ENCODE peak calls at places on chromosomes 4 and X, in four cellular contexts. M is mesenchymal stem cell, Z is HCT116, W is AG04450. J is an unnamed sample. For H3K9me3, the result is how much of the 10 kb centered on the place peaks cover.

GRCh38 chr4:153439831-153440230 is 26.3 kb upstream of the TMEM131L start:
- DNase-seq in M (no peak), Z (no peak), W (no peak), J (no peak)

GRCh38 chrX:13432376-13432775 is 112.5 kb upstream of the ATXN3L start:
- DNase-seq in M (peak), Z (no peak), W (peak), J (no peak)

GRCh38 chr4:139015948-139016451 is 419 bp downstream of the NOCT start:
- DNase-seq in M (peak), Z (no peak), W (no peak), J (no peak)

GRCh38 chr4:156528216-156528615 is 443.4 kb downstream of the PDGFC start:
- DNase-seq in M (peak), Z (no peak), W (no peak), J (no peak)

GRCh38 chr4:47839259-47839658 is 1.4 kb upstream of the CORIN start:
- DNase-seq in M (peak), Z (no peak), W (no peak), J (no peak)

GRCh38 chrX:85114776-85115175 is 111.1 kb downstream of the APOOL start:
- DNase-seq in M (no peak), Z (no peak), W (no peak), J (no peak)

GRCh38 chrX:110161361-110161686 is 156.6 kb downstream of the AMMECR1 start:
- DNase-seq in M (no peak), Z (no peak), W (no peak), J (no peak)

GRCh38 chr4:82770607-82771006 is 28.0 kb downstream of the SCD5 start:
- DNase-seq in M (no peak), Z (no peak), W (no peak), J (no peak)

GRCh38 chr4:112966701-112967100 is 82.8 kb upstream of the ANK2 start:
- DNase-seq in M (no peak), Z (no peak), W (no peak), J (no peak)

DNA sequence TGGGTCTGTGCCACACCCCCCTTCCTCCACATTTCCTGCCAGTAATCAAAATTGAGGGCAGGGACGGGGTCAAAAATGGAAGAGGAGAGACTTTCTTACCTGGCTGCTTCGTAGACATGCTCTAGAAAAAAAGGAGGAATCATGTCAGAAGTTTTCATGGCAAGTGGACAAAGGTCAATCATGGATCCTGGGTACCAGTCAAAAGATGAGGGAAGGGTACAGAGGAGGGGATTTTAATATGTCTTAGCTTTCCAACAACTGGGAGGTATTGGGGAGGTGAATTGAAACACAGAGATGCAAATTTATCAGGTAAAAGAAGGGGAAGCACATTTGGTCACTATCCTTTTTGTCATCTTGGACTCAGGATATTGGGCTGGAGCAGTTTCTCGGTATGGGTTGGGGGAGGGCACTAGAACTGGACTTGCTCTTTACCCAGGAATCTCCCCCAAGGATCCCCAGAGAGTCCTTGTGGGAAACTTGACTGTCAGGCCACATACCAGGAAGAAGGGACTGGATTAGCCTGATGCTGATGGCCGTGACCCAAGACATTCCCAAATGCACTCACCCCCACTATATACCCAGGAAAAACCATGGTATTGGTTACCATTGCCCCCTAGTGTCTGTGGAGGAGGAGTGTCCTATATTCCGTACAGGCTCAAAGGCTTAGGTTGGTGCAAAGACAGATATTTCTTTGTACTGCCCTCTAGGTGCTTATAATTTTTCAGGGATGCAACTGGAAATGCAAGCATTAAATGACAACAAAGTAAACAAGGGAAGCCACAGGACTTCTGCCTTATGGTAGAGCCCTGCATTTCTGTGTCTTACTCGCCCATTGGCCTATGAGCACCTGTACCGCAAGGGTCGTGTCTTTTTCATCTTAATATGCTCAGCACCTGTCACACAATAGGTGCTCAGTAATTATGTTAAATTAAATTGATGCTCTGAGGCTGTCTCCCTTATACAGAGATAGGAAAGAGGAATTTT is 16.8 kb downstream of the VSIG4 start:
- DNase-seq in M (no peak), Z (no peak), W (no peak), J (no peak)
- H3K9me3 ChIP-seq in M (under half), Z (under half), W (under half), J (under half)

GRCh38 chrX:107827137-107827831 is 1.6 kb downstream of the MID2 start:
- DNase-seq in M (peak), Z (no peak), W (no peak), J (no peak)
- H3K27ac ChIP-seq in M (peak), Z (no peak), W (no peak), J (peak)

GRCh38 chr4:98386-98785 is 25.9 kb upstream of the ZNF718 start:
- DNase-seq in M (no peak), Z (no peak), W (no peak), J (no peak)
- H3K9me3 ChIP-seq in M (half or more), Z (under half), W (half or more), J (under half)

GRCh38 chr4:33340168-33340567 is 2620.0 kb downstream of the PCDH7 start:
- DNase-seq in M (no peak), Z (no peak), W (no peak), J (no peak)

GRCh38 chr4:33339762-33340161 is 2619.6 kb downstream of the PCDH7 start:
- DNase-seq in M (no peak), Z (no peak), W (no peak), J (no peak)

GRCh38 chr4:33334416-33334815 is 2614.2 kb downstream of the PCDH7 start:
- DNase-seq in M (no peak), Z (no peak), W (no peak), J (no peak)
- H3K27ac ChIP-seq in M (no peak), Z (no peak), W (no peak), J (no peak)

DNA sequence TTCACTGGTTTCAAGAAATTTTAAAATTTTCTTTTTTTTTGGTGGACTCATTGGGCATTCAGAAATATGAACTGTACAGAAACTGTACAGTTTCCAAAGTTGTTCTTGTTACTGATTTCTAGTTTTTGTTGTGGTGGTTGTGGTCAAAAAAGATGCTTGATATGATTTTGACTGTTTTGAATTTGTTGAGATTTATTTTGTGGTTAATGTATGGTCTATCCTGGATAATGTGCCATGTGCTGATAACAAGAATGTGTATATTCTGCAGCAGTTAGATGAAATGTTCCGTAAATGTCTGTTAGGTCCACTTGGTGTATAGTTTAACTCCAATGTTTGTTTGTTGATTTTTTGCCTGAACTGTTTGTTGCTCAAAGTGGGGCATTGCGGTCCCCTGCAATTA is 127.6 kb upstream of the NUDT6 start:
- DNase-seq in M (no peak), Z (no peak), W (no peak), J (no peak)
- H3K9me3 ChIP-seq in M (half or more), Z (under half), W (under half), J (under half)

GRCh38 chrX:118974908-118975671 is 672 bp downstream of the LONRF3 start:
- DNase-seq in M (peak), Z (no peak), W (no peak), J (peak)

GRCh38 chrX:118975831-118976598 is 1.6 kb downstream of the LONRF3 start:
- DNase-seq in M (peak), Z (no peak), W (no peak), J (peak)

GRCh38 chrX:118976599-118977340 is 2.4 kb downstream of the LONRF3 start:
- DNase-seq in M (peak), Z (no peak), W (no peak), J (no peak)

GRCh38 chrX:118973389-118974087 is 880 bp upstream of the LONRF3 start:
- DNase-seq in M (no peak), Z (no peak), W (no peak), J (no peak)

DNA sequence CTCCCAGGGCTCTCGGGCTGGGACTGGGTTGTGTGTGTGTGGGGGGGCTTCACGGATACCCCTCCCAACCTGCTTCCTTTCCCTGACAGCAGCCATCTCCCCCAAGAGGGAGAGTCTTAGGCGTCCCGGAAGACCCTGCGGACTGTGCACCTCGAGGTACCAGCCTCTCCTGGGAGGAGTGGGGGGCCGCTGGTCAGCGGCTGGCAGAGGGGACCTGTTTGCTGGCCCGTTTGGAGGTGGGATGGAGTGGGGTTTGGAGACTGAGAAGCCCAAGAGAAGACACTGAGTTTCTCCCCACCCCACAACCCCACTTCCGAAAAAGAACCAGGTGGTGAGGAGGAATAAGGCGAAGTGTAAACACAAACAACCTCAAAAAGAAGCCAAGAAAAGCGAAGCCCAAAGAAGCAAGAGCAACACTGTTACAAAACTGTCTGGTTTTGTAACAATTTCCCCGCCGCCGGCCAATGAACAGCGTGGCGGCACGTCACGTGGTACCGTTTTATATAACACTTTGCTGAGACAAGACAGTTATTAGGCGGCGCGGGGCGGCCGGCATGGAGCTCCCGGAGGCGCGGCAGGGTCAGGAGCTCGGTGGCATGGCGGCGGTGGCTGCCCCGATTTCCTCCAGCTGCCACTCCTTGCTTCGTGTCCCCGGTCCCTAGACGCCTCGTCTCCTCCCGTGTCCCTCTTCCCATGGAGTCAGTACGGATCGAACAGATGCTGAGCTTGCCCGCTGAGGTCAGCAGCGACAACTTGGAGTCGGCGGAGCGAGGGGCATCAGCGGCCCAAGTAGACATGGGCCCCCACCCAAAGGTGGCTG is at the start of gene LONRF3:
- DNase-seq in M (peak), Z (no peak), W (no peak), J (peak)
- H3K27ac ChIP-seq in M (no peak), Z (peak), W (no peak), J (peak)

GRCh38 chrX:135449637-135450550 is 28.1 kb downstream of the SMIM10L2A start:
- DNase-seq in M (no peak), Z (no peak), W (no peak), J (no peak)
- H3K9me3 ChIP-seq in M (under half), Z (under half), W (under half), J (under half)

DNA sequence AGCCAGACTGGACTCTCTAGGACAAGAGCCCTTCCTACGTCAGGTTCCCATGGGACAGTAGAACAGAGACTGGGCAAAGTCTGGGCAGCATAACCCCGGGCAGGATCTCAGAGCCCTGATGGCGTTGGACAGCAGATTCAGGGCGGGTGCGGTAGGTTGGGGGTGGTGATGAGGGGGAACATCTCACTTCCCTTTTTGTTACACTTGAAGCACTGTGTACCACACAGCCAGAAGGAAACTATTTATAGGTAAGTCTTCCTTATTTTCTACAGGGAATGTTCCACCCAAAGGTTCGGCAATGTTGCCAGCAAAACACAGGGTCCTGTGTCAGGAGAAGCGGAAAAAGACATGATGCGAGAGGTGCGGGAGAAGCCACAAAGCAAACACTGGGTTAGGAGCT is 54.3 kb downstream of the TSC22D3 start:
- DNase-seq in M (no peak), Z (no peak), W (no peak), J (no peak)
- H3K27ac ChIP-seq in M (no peak), Z (no peak), W (no peak), J (no peak)

J was measured in naive thymus-derived CD4-positive, alpha-beta T cell.